ENCODE peak calls at places on chromosomes 12 and 14, in five cellular contexts. E is occipital lobe, R is lower leg skin, T is NCI-H510A treated with DMSO at 0.1 percent for 48 hours, I is AG08396. M is an unnamed sample.

GRCh38 chr12:131720921-131721320 is 10.0 kb downstream of the SFSWAP start:
- DNase-seq in E (no peak), R (no peak), T (no peak), I (no peak), M (peak)

GRCh38 chr14:65261425-65261920 is 151.1 kb upstream of the FUT8 start:
- DNase-seq in E (no peak), R (no peak), T (no peak), I (no peak), M (no peak)

GRCh38 chr12:40393031-40393430 is 168.2 kb downstream of the LRRK2 start:
- DNase-seq in E (no peak), R (no peak), T (no peak), I (no peak), M (no peak)

GRCh38 chr12:115461401-115461800 is 777.4 kb upstream of the TBX3 start:
- DNase-seq in E (no peak), R (no peak), T (no peak), I (no peak), M (no peak)

GRCh38 chr14:91377700-91378652 is 39.6 kb downstream of the CCDC88C start:
- DNase-seq in E (no peak), R (no peak), T (peak), I (no peak), M (no peak)

GRCh38 chr14:100294963-100295330 is 11.3 kb downstream of the SLC25A29 start:
- DNase-seq in E (no peak), R (peak), T (no peak), I (no peak), M (no peak)

GRCh38 chr14:95915326-95915725 is 38.7 kb downstream of the TUNAR start:
- DNase-seq in E (no peak), R (no peak), T (peak), I (no peak), M (no peak)

GRCh38 chr12:18753481-18754117 is 15.7 kb downstream of the CAPZA3 start:
- DNase-seq in E (no peak), R (no peak), T (no peak), I (peak), M (no peak)

GRCh38 chr12:75661927-75662326 is 150.5 kb upstream of the KRR1 start:
- DNase-seq in E (no peak), R (no peak), T (no peak), I (no peak), M (no peak)

GRCh38 chr14:91947196-91948184 is at the start of gene FBLN5:
- DNase-seq in E (no peak), R (peak), T (peak), I (peak), M (no peak)

GRCh38 chr12:5571115-5571514 is 139.2 kb downstream of the NTF3 start:
- DNase-seq in E (no peak), R (no peak), T (no peak), I (no peak), M (no peak)

GRCh38 chr12:101004891-101005290 is 205.1 kb downstream of the SLC5A8 start:
- DNase-seq in E (no peak), R (no peak), T (no peak), I (no peak), M (no peak)